ENCODE peak calls at places on chromosomes 13 and 19, in four cellular contexts. B is AG04449, U is NCI-H1436, I is mucosa of gallbladder. Q is an unnamed sample.

GRCh38 chr19:7265963-7266362 is 28.3 kb downstream of the INSR start:
- DNase-seq in B (no peak), U (no peak), I (no peak), Q (no peak)

GRCh38 chr19:44626067-44626624 is 12.8 kb downstream of the IGSF23 start:
- DNase-seq in B (peak; percentile 89), U (no peak), I (no peak), Q (no peak)

GRCh38 chr19:18782559-18783225 is 8.4 kb downstream of the COMP start:
- DNase-seq in B (no peak), U (no peak), I (no peak), Q (no peak)

GRCh38 chr13:20254076-20254475 is 22.0 kb upstream of the GJB6 start:
- DNase-seq in B (no peak), U (no peak), I (no peak), Q (no peak)

GRCh38 chr13:92677571-92677970 is 549.0 kb upstream of the GPC6 start:
- DNase-seq in B (no peak), U (no peak), I (no peak), Q (no peak)

GRCh38 chr19:10603084-10603872 is 16.2 kb upstream of the AP1M2 start:
- DNase-seq in B (no peak), U (peak; percentile 19), I (peak; percentile 56), Q (peak; percentile 87)

GRCh38 chr19:4120531-4120930 is 3.4 kb downstream of the MAP2K2 start:
- DNase-seq in B (no peak), U (no peak), I (no peak), Q (no peak)

GRCh38 chr19:13748169-13748884 is 16.0 kb upstream of the MRI1 start:
- DNase-seq in B (no peak), U (no peak), I (no peak), Q (peak; percentile 30)

GRCh38 chr19:29665215-29665825 is at the start of gene PLEKHF1:
- DNase-seq in B (no peak), U (peak; percentile 33), I (peak; percentile 90), Q (peak; percentile 90)

GRCh38 chr13:44068737-44069136 is 189.0 kb downstream of the LACC1 start:
- DNase-seq in B (no peak), U (no peak), I (no peak), Q (no peak)

GRCh38 chr19:50416034-50416814 is 2.5 kb upstream of the SPIB start:
- DNase-seq in B (no peak), U (no peak), I (no peak), Q (no peak)

GRCh38 chr19:35048911-35049411 is 7.4 kb downstream of the HPN start:
- DNase-seq in B (no peak), U (no peak), I (no peak), Q (no peak)

GRCh38 chr13:113793718-113794085 is 34.7 kb downstream of the TMEM255B start:
- DNase-seq in B (no peak), U (no peak), I (no peak), Q (no peak)

GRCh38 chr13:101660711-101661110 is 208.2 kb downstream of the ITGBL1 start:
- DNase-seq in B (no peak), U (no peak), I (no peak), Q (no peak)

GRCh38 chr13:21894091-21894490 is 223.2 kb downstream of the FGF9 start:
- DNase-seq in B (no peak), U (peak; percentile 55), I (no peak), Q (no peak)

GRCh38 chr19:49878744-49879070 is 1.2 kb downstream of the TBC1D17 start:
- DNase-seq in B (no peak), U (no peak), I (no peak), Q (no peak)

GRCh38 chr13:39317284-39317683 is 279.0 kb downstream of the NHLRC3 start:
- DNase-seq in B (no peak), U (no peak), I (no peak), Q (no peak)

GRCh38 chr19:7928741-7929701 is 3.1 kb upstream of the CTXN1 start:
- DNase-seq in B (peak; percentile 45), U (peak; percentile 42), I (no peak), Q (peak; percentile 56)

GRCh38 chr19:1214862-1215731 is 9.5 kb downstream of the STK11 start:
- DNase-seq in B (no peak), U (no peak), I (no peak), Q (no peak)

GRCh38 chr19:39363909-39364457 is 21.8 kb downstream of the SAMD4B start:
- DNase-seq in B (no peak), U (no peak), I (no peak), Q (no peak)

GRCh38 chr13:44409595-44409994 is 36.0 kb downstream of the SERP2 start:
- DNase-seq in B (no peak), U (no peak), I (no peak), Q (no peak)

GRCh38 chr13:21478881-21479808 is 20.0 kb upstream of the ZDHHC20 start:
- DNase-seq in B (peak; percentile 23), U (peak; percentile 29), I (peak; percentile 79), Q (peak; percentile 49)

GRCh38 chr19:3700242-3701032 is at the start of gene PIP5K1C:
- DNase-seq in B (no peak), U (peak; percentile 83), I (peak; percentile 92), Q (peak; percentile 93)

GRCh38 chr13:27666951-27667350 is 45.3 kb downstream of the POLR1D start:
- DNase-seq in B (no peak), U (no peak), I (no peak), Q (no peak)

GRCh38 chr19:37506387-37507166 is at the start of gene ZNF793:
- DNase-seq in B (no peak), U (peak; percentile 86), I (peak; percentile 82), Q (peak; percentile 73)

GRCh38 chr13:31908696-31909386 is 122.7 kb upstream of the FRY start:
- DNase-seq in B (no peak), U (no peak), I (no peak), Q (no peak)

GRCh38 chr19:4557186-4557970 is 2.1 kb downstream of the SEMA6B start:
- DNase-seq in B (no peak), U (no peak), I (no peak), Q (peak; percentile 25)

GRCh38 chr13:79387853-79388252 is 18.2 kb downstream of the RBM26 start:
- DNase-seq in B (no peak), U (no peak), I (no peak), Q (no peak)

GRCh38 chr13:91740811-91741210 is 342.4 kb downstream of the GPC5 start:
- DNase-seq in B (no peak), U (no peak), I (no peak), Q (no peak)

GRCh38 chr13:35631666-35632065 is 155.2 kb upstream of the MAB21L1 start:
- DNase-seq in B (no peak), U (no peak), I (no peak), Q (no peak)

Q was measured in activated CD4-positive, alpha-beta memory T cell treated with anti-CD3 and anti-CD28 coated beads, Interleukin-2, amount 10 ng/mL, durations not matched to agents 7 days and 5 days.